ENCODE peak calls at places on chromosome 19, in ten cellular contexts. One of them, this sample, is unnamed.

GRCh38 chr19:49064768-49065611 is at the start of gene NTF4:
- DNase-seq in gastrocnemius medialis: no peak
- DNase-seq in esophagus squamous epithelium: no peak
- DNase-seq in GM12865: no peak
- DNase-seq in OCI-LY7: no peak
- DNase-seq in choroid plexus epithelial cell: no peak
- DNase-seq in fibroblast of pulmonary artery: peak; percentile 21
- DNase-seq in psoas muscle: peak; percentile 19
- DNase-seq in lung: no peak
- DNase-seq in hepatocyte: peak; percentile 83
- DNase-seq in this sample: no peak

GRCh38 chr19:1567848-1568227 is 287 bp downstream of the MEX3D start:
- DNase-seq in gastrocnemius medialis: no peak
- DNase-seq in esophagus squamous epithelium: no peak
- DNase-seq in GM12865: no peak
- DNase-seq in OCI-LY7: peak; percentile 21
- DNase-seq in choroid plexus epithelial cell: no peak
- DNase-seq in fibroblast of pulmonary artery: no peak
- DNase-seq in psoas muscle: no peak
- DNase-seq in lung: no peak
- DNase-seq in hepatocyte: peak; percentile 57
- DNase-seq in this sample: no peak

GRCh38 chr19:11673608-11674041 is 65.1 kb downstream of the ZNF823 start:
- DNase-seq in gastrocnemius medialis: peak; percentile 16
- DNase-seq in esophagus squamous epithelium: no peak
- DNase-seq in GM12865: no peak
- DNase-seq in OCI-LY7: peak; percentile 28
- DNase-seq in choroid plexus epithelial cell: peak; percentile 73
- DNase-seq in fibroblast of pulmonary artery: peak; percentile 75
- DNase-seq in psoas muscle: peak; percentile 73
- DNase-seq in lung: peak; percentile 69
- DNase-seq in hepatocyte: peak; percentile 81
- DNase-seq in this sample: peak; percentile 81

GRCh38 chr19:13934785-13935109 is 3.5 kb downstream of the PODNL1 start:
- DNase-seq in gastrocnemius medialis: no peak
- DNase-seq in esophagus squamous epithelium: no peak
- DNase-seq in GM12865: no peak
- DNase-seq in OCI-LY7: no peak
- DNase-seq in choroid plexus epithelial cell: no peak
- DNase-seq in fibroblast of pulmonary artery: no peak
- DNase-seq in psoas muscle: no peak
- DNase-seq in lung: no peak
- DNase-seq in hepatocyte: no peak
- DNase-seq in this sample: no peak

GRCh38 chr19:2315818-2316353 is 7.9 kb upstream of the LINGO3 start:
- DNase-seq in gastrocnemius medialis: peak; percentile 49
- DNase-seq in esophagus squamous epithelium: no peak
- DNase-seq in GM12865: peak; percentile 68
- DNase-seq in OCI-LY7: peak; percentile 37
- DNase-seq in choroid plexus epithelial cell: peak; percentile 70
- DNase-seq in fibroblast of pulmonary artery: peak; percentile 72
- DNase-seq in psoas muscle: peak; percentile 64
- DNase-seq in lung: peak; percentile 74
- DNase-seq in hepatocyte: peak; percentile 71
- DNase-seq in this sample: no peak

GRCh38 chr19:57850553-57851017 is 926 bp downstream of the ZNF587 start:
- DNase-seq in gastrocnemius medialis: no peak
- DNase-seq in esophagus squamous epithelium: no peak
- DNase-seq in GM12865: peak; percentile 65
- DNase-seq in OCI-LY7: peak; percentile 20
- DNase-seq in choroid plexus epithelial cell: peak; percentile 54
- DNase-seq in fibroblast of pulmonary artery: peak; percentile 45
- DNase-seq in psoas muscle: no peak
- DNase-seq in lung: no peak
- DNase-seq in hepatocyte: peak; percentile 85
- DNase-seq in this sample: no peak

GRCh38 chr19:1911995-1912394 is 6.8 kb downstream of the ADAT3 start:
- DNase-seq in gastrocnemius medialis: no peak
- DNase-seq in esophagus squamous epithelium: no peak
- DNase-seq in GM12865: no peak
- DNase-seq in OCI-LY7: no peak
- DNase-seq in choroid plexus epithelial cell: no peak
- DNase-seq in fibroblast of pulmonary artery: no peak
- DNase-seq in psoas muscle: no peak
- DNase-seq in lung: no peak
- DNase-seq in hepatocyte: no peak
- DNase-seq in this sample: no peak

GRCh38 chr19:49875177-49875576 is 2.0 kb downstream of the AKT1S1 start:
- DNase-seq in gastrocnemius medialis: no peak
- DNase-seq in esophagus squamous epithelium: no peak
- DNase-seq in GM12865: no peak
- DNase-seq in OCI-LY7: no peak
- DNase-seq in choroid plexus epithelial cell: no peak
- DNase-seq in fibroblast of pulmonary artery: no peak
- DNase-seq in psoas muscle: no peak
- DNase-seq in lung: no peak
- DNase-seq in hepatocyte: no peak
- DNase-seq in this sample: peak; percentile 39

DNA sequence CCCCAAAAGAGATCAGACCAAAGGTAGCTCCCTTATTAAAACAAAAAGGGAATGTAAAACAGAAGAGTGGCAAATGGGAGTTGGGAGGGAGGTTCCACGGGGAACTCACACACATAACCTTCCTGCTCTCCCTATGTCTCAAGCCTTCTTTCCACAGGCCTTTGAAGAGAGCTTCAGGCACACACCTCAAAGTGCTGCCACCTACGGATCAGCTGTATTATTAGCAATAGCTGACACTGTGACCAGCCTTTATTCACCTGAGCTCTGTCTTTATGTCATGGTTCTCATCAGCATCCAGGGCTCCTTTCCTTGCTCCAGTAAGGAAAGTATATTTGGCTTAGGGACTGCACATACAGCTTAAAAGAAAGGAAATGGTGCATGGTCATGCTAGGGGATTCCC is 11.3 kb downstream of the ZNF571 start:
- DNase-seq in gastrocnemius medialis: no peak
- DNase-seq in esophagus squamous epithelium: no peak
- DNase-seq in GM12865: no peak
- DNase-seq in OCI-LY7: peak; percentile 13
- DNase-seq in choroid plexus epithelial cell: no peak
- DNase-seq in fibroblast of pulmonary artery: no peak
- DNase-seq in psoas muscle: no peak
- DNase-seq in lung: no peak
- DNase-seq in hepatocyte: no peak
- DNase-seq in this sample: no peak
- TF ChIP-seq CTCF in gastrocnemius medialis: no peak
- TF ChIP-seq CTCF in esophagus squamous epithelium: no peak
- TF ChIP-seq CTCF in GM12865: no peak
- TF ChIP-seq CTCF in OCI-LY7: peak; percentile 63
- TF ChIP-seq CTCF in choroid plexus epithelial cell: no peak
- TF ChIP-seq CTCF in fibroblast of pulmonary artery: no peak
- TF ChIP-seq CTCF in psoas muscle: no peak
- TF ChIP-seq CTCF in lung: no peak
- TF ChIP-seq CTCF in hepatocyte: no peak
- TF ChIP-seq CTCF in this sample: no peak

GRCh38 chr19:38944981-38945506 is 14.3 kb downstream of the MRPS12 start:
- DNase-seq in gastrocnemius medialis: no peak
- DNase-seq in esophagus squamous epithelium: no peak
- DNase-seq in GM12865: no peak
- DNase-seq in OCI-LY7: no peak
- DNase-seq in choroid plexus epithelial cell: no peak
- DNase-seq in fibroblast of pulmonary artery: no peak
- DNase-seq in psoas muscle: no peak
- DNase-seq in lung: no peak
- DNase-seq in hepatocyte: no peak
- DNase-seq in this sample: no peak
- TF ChIP-seq CTCF in gastrocnemius medialis: no peak
- TF ChIP-seq CTCF in esophagus squamous epithelium: no peak
- TF ChIP-seq CTCF in GM12865: no peak
- TF ChIP-seq CTCF in OCI-LY7: no peak
- TF ChIP-seq CTCF in choroid plexus epithelial cell: no peak
- TF ChIP-seq CTCF in fibroblast of pulmonary artery: no peak
- TF ChIP-seq CTCF in psoas muscle: no peak
- TF ChIP-seq CTCF in lung: no peak
- TF ChIP-seq CTCF in hepatocyte: no peak
- TF ChIP-seq CTCF in this sample: no peak

GRCh38 chr19:16495982-16496612 is at the start of the genes C19orf44 and CALR3:
- DNase-seq in gastrocnemius medialis: peak; percentile 98
- DNase-seq in esophagus squamous epithelium: peak; percentile 93
- DNase-seq in GM12865: peak; percentile 99
- DNase-seq in OCI-LY7: peak; percentile 99
- DNase-seq in choroid plexus epithelial cell: peak; percentile 99
- DNase-seq in fibroblast of pulmonary artery: peak; percentile 99
- DNase-seq in psoas muscle: peak; percentile 99
- DNase-seq in lung: peak; percentile 99
- DNase-seq in hepatocyte: peak; percentile 99
- DNase-seq in this sample: peak; percentile 99
- TF ChIP-seq CTCF in gastrocnemius medialis: peak; percentile 38
- TF ChIP-seq CTCF in esophagus squamous epithelium: peak; percentile 36
- TF ChIP-seq CTCF in GM12865: no peak
- TF ChIP-seq CTCF in OCI-LY7: no peak
- TF ChIP-seq CTCF in choroid plexus epithelial cell: peak; percentile 9
- TF ChIP-seq CTCF in fibroblast of pulmonary artery: no peak
- TF ChIP-seq CTCF in psoas muscle: peak; percentile 18
- TF ChIP-seq CTCF in lung: no peak
- TF ChIP-seq CTCF in hepatocyte: peak; percentile 18
- TF ChIP-seq CTCF in this sample: no peak

GRCh38 chr19:52622261-52622660 is 15.9 kb downstream of the ZNF83 start:
- DNase-seq in gastrocnemius medialis: no peak
- DNase-seq in esophagus squamous epithelium: no peak
- DNase-seq in GM12865: no peak
- DNase-seq in OCI-LY7: no peak
- DNase-seq in choroid plexus epithelial cell: no peak
- DNase-seq in fibroblast of pulmonary artery: no peak
- DNase-seq in psoas muscle: no peak
- DNase-seq in lung: no peak
- DNase-seq in hepatocyte: peak; percentile 27
- DNase-seq in this sample: no peak
- TF ChIP-seq CTCF in gastrocnemius medialis: no peak
- TF ChIP-seq CTCF in esophagus squamous epithelium: no peak
- TF ChIP-seq CTCF in GM12865: no peak
- TF ChIP-seq CTCF in OCI-LY7: peak; percentile 26
- TF ChIP-seq CTCF in choroid plexus epithelial cell: peak; percentile 14
- TF ChIP-seq CTCF in fibroblast of pulmonary artery: no peak
- TF ChIP-seq CTCF in psoas muscle: no peak
- TF ChIP-seq CTCF in lung: no peak
- TF ChIP-seq CTCF in hepatocyte: peak; percentile 11
- TF ChIP-seq CTCF in this sample: no peak